ENCODE peak calls at places on chromosome 3, in eight cellular contexts. H, C, T, I, F, R, L and B are unnamed samples.

GRCh38 chr3:131277836-131278497 is 103.6 kb upstream of the NUDT16 start:
- DNase-seq in I (no peak), L (no peak), F (no peak), T (peak; percentile 49), R (no peak), C (no peak), H (no peak), B (no peak)

GRCh38 chr3:183122257-183122932 is 23.1 kb upstream of the MCCC1 start:
- DNase-seq in H (no peak), L (no peak), F (peak; percentile 73), C (no peak), R (no peak), I (peak; percentile 47), T (peak; percentile 79), B (no peak)

GRCh38 chr3:101950985-101951733 is 101.8 kb downstream of the NFKBIZ start:
- DNase-seq in C (no peak), R (no peak), H (no peak), F (no peak), I (no peak), L (no peak), T (peak; percentile 34), B (no peak)

GRCh38 chr3:188686319-188686718 is 485.5 kb upstream of the TPRG1 start:
- DNase-seq in T (no peak), I (no peak), C (no peak), H (no peak), R (no peak), F (no peak), L (no peak), B (no peak)

GRCh38 chr3:14798231-14798630 is 20.5 kb upstream of the FGD5 start:
- DNase-seq in L (no peak), I (no peak), H (no peak), F (no peak), T (no peak), R (no peak), C (no peak), B (no peak)

GRCh38 chr3:144586382-144586781 is 614.8 kb downstream of the DIPK2A start:
- DNase-seq in R (no peak), F (no peak), I (peak; percentile 7), H (no peak), L (no peak), T (peak; percentile 72), C (no peak), B (no peak)

GRCh38 chr3:66581261-66581660 is 80.4 kb upstream of the LRIG1 start:
- DNase-seq in H (no peak), F (no peak), C (no peak), T (no peak), L (no peak), R (no peak), I (no peak), B (no peak)

GRCh38 chr3:56802793-56803192 is 1.0 kb upstream of the ARHGEF3 start:
- DNase-seq in R (no peak), I (no peak), H (no peak), C (no peak), F (no peak), L (no peak), T (no peak), B (no peak)

GRCh38 chr3:182740710-182741109 is 52.6 kb upstream of the ATP11B start:
- DNase-seq in F (no peak), C (no peak), H (no peak), T (no peak), L (no peak), R (no peak), I (no peak), B (no peak)

GRCh38 chr3:111577798-111578685 is 17.1 kb downstream of the ZBED2 start:
- DNase-seq in R (no peak), C (no peak), H (no peak), I (peak; percentile 70), F (peak; percentile 49), T (peak; percentile 81), L (no peak), B (no peak)

GRCh38 chr3:60325610-60326181 is 925.6 kb downstream of the FHIT start:
- DNase-seq in T (peak; percentile 51), R (no peak), H (no peak), I (no peak), C (no peak), F (no peak), L (no peak), B (no peak)

GRCh38 chr3:185460719-185461350 is 38.0 kb downstream of the TMEM41A start:
- DNase-seq in C (no peak), H (no peak), R (no peak), F (peak; percentile 63), L (no peak), I (no peak), T (peak; percentile 48), B (no peak)
- TF ChIP-seq CTCF in C (no peak), H (peak; percentile 59), R (no peak), F (peak; percentile 65), L (peak; percentile 16), I (peak; percentile 22), T (no peak), B (peak; percentile 39)

DNA sequence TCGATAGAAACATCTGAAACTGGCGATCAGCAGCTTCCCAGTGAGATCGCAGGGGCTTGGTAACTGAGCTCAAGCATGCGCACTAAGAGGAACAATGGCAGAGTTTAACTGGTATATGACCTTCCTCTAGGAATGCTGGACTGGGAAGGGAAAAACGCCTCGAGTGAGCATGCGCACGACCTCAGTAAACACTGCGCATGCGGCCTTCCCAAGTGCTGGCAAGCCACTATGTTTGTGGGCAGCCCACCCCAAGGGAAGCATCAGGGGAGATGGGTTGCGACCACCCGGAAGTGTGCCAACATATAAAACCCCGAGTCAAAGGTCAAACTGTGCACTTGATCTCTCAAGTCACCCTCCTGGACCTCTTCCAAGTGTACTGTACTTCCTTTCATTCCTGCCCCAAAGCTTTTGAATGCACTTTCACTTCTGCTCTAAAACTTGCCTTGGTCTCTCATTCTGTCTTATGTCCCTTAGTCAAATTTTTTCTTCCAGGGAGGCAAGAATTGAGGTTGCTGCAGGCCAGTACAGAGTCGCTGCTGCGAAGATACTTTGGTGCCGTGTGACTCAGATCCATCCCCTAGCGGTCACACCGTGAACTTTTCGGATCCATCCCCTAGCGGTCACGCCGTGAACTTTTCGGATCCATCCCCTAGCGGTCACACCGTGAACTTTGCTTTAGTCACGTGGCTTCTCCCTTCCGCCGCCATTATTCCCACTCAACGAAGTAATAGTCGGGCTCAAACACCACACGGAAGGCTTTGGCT is 243.3 kb downstream of the FAM43A start:
- DNase-seq in H (peak; percentile 23), L (no peak), I (no peak), R (no peak), C (no peak), T (no peak), F (peak; percentile 91), B (peak; percentile 34)
- TF ChIP-seq CTCF in H (peak; percentile 68), L (peak; percentile 88), I (no peak), R (peak; percentile 51), C (no peak), T (peak; percentile 67), F (peak; percentile 81), B (peak; percentile 67)

DNA sequence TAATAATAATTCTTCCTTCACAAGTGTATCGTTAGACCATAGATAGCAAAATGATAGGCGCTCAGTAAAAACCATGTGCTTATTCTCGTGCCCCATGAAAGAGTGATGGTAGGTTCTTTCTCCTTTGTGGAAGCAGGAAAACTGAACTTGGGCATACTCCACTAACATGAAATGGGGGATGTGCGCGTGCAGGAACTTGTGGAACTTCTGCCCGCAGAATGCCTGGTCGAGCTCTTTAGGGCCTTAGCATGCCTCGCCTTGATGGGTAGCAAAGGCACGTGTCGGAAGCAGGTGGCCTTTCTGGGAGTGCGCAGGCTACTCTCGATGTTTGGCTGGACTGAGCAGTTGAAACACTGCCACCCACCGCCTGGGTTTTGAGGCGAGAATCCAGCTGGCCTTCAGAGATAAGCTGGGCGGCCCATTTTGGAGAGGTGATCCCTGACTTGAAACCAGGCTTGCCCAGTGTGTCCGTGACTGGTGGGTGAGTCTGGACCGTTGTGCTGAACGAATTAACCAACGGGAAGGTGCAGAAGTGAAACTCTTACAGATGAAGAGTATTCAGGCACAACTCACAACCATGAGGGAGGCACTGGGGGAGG is 821 bp downstream of the PCCB start:
- DNase-seq in R (peak; percentile 85), F (peak; percentile 34), T (peak; percentile 55), C (no peak), I (no peak), H (peak; percentile 3), L (no peak), B (peak; percentile 13)
- TF ChIP-seq CTCF in R (peak; percentile 24), F (no peak), T (peak; percentile 30), C (no peak), I (peak; percentile 34), H (no peak), L (no peak), B (no peak)

GRCh38 chr3:20857636-20858035 is 671.6 kb upstream of the SGO1 start:
- DNase-seq in T (no peak), H (no peak), L (no peak), F (no peak), I (peak; percentile 33), C (no peak), R (no peak), B (no peak)
- TF ChIP-seq CTCF in T (no peak), H (no peak), L (no peak), F (no peak), I (no peak), C (no peak), R (no peak), B (no peak)

DNA sequence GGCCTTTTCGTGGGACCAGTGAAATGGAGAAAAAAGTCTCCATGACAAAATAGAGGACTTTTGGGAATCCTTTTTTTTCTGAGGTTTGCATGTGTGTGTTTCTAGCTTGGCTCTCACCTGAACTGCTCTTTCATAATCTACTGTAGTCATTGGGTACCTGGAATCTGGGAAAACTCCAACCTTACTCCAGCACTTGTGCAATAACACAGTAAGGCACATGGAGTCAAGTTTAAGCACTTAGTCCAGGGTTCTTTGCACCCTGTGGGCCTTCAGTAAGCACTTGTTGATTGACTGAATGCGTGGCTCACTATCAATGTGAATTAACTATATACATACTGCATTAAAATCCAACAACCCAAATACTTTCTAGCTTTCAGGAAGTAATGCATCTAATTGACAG is 299.5 kb downstream of the ZBTB20 start:
- DNase-seq in R (no peak), L (no peak), T (no peak), F (no peak), C (no peak), H (no peak), I (no peak), B (no peak)
- TF ChIP-seq CTCF in R (no peak), L (no peak), T (no peak), F (no peak), C (no peak), H (no peak), I (no peak), B (no peak)